ENCODE peak calls at places on chromosomes 6 and 20, in five cellular contexts. V, F, J, B and Y are unnamed samples.

GRCh38 chr20:5569021-5569420 is 181.2 kb upstream of the SHLD1 start:
- DNase-seq in J (no peak), B (no peak), V (peak; percentile 59), F (peak; percentile 18), Y (peak; percentile 77)

GRCh38 chr6:78243519-78243918 is 590.7 kb downstream of the MEI4 start:
- DNase-seq in V (peak; percentile 8), F (peak; percentile 63), B (peak; percentile 1), J (no peak), Y (peak; percentile 17)

GRCh38 chr6:67221226-67221625 is 1413.9 kb upstream of the ADGRB3 start:
- DNase-seq in B (no peak), V (no peak), J (no peak), F (no peak), Y (peak; percentile 50)

GRCh38 chr6:116087437-116088027 is 13.1 kb upstream of the NT5DC1 start:
- DNase-seq in V (peak; percentile 78), J (no peak), B (peak; percentile 57), F (peak; percentile 72), Y (peak; percentile 53)

GRCh38 chr6:14635933-14636599 is 518.5 kb downstream of the CD83 start:
- DNase-seq in B (no peak), F (no peak), V (no peak), J (no peak), Y (no peak)

GRCh38 chr6:5333653-5334052 is 72.3 kb downstream of the FARS2 start:
- DNase-seq in J (no peak), V (peak; percentile 60), F (peak; percentile 70), B (peak; percentile 50), Y (no peak)

GRCh38 chr6:106556368-106556960 is 72.8 kb downstream of the RTN4IP1 start:
- DNase-seq in V (peak; percentile 47), J (no peak), B (no peak), F (peak; percentile 33), Y (peak; percentile 73)

GRCh38 chr6:52164319-52165094 is 21.7 kb upstream of the IL17A start:
- DNase-seq in J (no peak), V (no peak), F (no peak), B (no peak), Y (no peak)

GRCh38 chr20:36493013-36493800 is 48.1 kb upstream of the MYL9 start:
- DNase-seq in J (no peak), B (no peak), V (no peak), F (no peak), Y (no peak)

DNA sequence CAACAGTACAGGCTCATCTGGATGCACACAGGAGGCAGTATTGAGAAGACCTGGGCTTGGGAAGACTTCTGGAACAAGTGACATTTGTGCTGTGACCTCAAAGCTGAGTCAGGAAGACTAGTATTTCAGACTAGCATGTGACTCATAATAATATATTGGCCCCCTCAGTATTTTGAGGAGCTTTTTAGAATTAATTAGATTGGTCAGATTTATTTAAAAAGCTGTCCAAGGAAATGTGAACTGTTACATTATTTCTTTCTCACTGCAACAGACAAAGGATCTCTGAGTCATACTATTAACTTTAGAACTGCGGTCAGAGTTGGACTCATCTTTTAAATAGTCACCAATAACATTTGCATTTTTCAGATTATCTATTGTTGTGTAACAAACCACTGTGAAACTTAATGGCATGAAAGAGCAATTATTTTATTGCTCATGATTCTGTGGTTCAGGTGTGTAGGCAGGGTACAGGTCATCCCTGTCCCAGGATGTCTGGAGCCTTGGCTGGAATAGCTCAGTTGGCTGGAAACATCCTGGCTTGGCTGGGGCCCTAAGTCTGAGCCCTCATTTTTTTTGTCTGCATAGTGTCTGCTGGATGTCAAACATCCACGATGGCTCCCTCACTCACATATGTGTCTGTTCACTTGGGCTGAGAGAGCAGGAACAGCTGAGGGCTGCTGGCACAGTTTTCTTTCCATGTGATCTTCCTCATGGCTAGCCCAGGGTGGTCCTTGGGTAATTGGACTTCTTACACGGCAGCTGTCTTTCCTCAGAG is 46.8 kb downstream of the MAP3K4 start:
- DNase-seq in V (peak; percentile 96), B (peak; percentile 74), F (peak; percentile 99), J (no peak), Y (peak; percentile 86)
- TF ChIP-seq CTCF in V (peak; percentile 32), B (peak; percentile 30), F (peak; percentile 37), J (no peak), Y (peak; percentile 55)

GRCh38 chr20:53828673-53829085 is 235.0 kb upstream of the ZNF217 start:
- DNase-seq in J (no peak), B (peak; percentile 94), V (peak; percentile 95), F (peak; percentile 93), Y (peak; percentile 95)
- H3K4me3 ChIP-seq in J (peak overlapping the region; percentile 29), B (peak overlapping the region; percentile 35), V (peak overlapping the region; percentile 41), F (peak overlapping the region; percentile 59), Y (peak overlapping the region; percentile 20)

GRCh38 chr20:15965165-15965564 is 608.1 kb downstream of the KIF16B start:
- DNase-seq in V (no peak), B (no peak), J (no peak), F (no peak), Y (no peak)

DNA sequence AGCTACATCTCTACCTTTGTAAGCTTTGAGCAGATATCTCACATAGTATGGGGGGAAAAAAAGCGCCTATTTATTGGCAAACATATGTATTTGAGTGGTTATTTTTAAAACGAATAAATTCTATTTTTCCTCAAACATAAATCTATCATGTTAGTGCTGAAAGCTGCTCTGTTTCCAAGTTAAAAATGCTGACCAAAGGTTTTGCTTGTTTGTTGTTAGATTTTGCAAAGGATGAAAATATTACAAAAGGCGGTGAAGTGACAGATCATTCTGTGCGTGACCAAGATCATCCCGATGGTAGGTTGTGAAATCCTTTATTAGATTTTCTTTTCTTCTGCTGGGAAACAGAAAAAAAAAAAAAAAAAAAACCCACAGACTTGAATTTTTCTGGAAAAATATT is 605.9 kb downstream of the KIF16B start:
- DNase-seq in B (no peak), F (no peak), V (no peak), J (no peak), Y (no peak)
- TF ChIP-seq CTCF in B (no peak), F (no peak), V (no peak), J (no peak), Y (no peak)

DNA sequence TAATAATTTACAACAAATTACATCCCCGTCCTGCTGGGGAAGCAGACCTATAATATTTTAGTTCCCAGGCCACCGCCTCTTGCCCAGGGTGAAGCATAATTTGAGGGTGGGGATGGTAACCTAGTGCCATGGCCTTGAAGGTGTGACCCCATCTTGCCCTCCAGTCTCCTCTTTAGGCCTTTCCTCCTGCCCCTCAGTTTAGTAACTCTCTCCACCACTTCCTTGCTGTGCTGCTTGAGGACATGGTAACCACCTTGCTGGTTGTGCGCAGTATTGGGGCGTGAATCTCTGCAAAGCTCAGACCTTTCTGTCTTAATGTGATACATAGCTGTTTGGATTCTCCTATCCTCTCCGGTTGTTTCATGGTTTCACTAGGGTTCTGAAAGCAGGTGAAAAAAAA is 16.6 kb downstream of the SNX9 start:
- DNase-seq in V (no peak), J (no peak), B (no peak), F (no peak), Y (no peak)
- H3K4me3 ChIP-seq in V (no peak overlapping the region), J (no peak overlapping the region), B (no peak overlapping the region), F (no peak overlapping the region), Y (no peak overlapping the region)

DNA sequence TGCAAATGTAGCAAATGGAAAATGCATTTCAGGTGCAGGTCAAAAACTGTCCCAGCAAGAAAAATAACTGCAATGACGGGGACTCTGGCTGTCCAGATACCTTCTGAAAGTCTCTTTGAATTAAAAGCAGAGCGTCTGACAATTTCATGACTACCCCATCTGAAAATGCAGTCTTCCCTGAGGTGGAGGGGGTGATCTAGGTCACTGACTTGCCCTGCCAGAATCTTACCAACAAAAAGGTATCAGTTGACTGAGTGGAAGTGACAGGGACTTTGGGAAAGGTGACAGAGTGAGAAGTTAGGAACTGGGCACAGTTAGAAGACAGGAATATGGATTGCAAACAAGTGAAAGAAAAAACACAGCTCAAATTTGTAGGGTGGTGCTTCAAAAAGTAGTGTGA is 402.2 kb downstream of the DHX35 start:
- DNase-seq in B (no peak), V (no peak), F (no peak), J (no peak), Y (no peak)
- TF ChIP-seq CTCF in B (no peak), V (no peak), F (no peak), J (no peak), Y (no peak)

GRCh38 chr6:125593746-125594145 is 155.7 kb upstream of the HEY2 start:
- DNase-seq in B (no peak), V (no peak), J (no peak), F (no peak), Y (no peak)

GRCh38 chr6:125597411-125598253 is 151.8 kb upstream of the HEY2 start:
- DNase-seq in J (no peak), F (no peak), V (no peak), B (no peak), Y (no peak)

GRCh38 chr6:125596020-125596419 is 153.4 kb upstream of the HEY2 start:
- DNase-seq in F (no peak), B (no peak), J (no peak), V (no peak), Y (no peak)

GRCh38 chr6:125604257-125604656 is 145.2 kb upstream of the HEY2 start:
- DNase-seq in B (no peak), F (no peak), V (no peak), J (no peak), Y (no peak)

DNA sequence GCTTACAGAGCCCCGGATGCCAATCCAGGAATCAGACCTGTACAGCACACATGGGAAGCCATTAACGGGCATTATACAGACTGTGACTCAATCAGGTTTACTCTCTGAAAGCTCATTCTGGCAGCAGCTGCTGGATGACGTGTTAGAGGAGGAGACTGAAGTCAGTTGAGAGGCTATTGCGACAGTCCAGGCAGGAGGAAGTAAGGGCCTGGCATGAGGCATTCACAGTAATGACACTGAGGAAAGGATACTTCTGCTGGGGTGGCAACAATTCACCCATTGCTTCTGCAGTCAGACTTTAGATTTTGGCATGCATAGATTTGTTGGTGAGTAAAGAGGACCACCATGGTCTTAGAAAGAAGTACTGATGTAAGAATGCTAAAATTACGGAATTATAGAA is 151.0 kb upstream of the HEY2 start:
- DNase-seq in J (no peak), B (no peak), F (peak; percentile 39), V (peak; percentile 76), Y (peak; percentile 84)
- H3K4me3 ChIP-seq in J (no peak overlapping the region), B (no peak overlapping the region), F (no peak overlapping the region), V (no peak overlapping the region), Y (no peak overlapping the region)

GRCh38 chr6:110287462-110288341 is 70.4 kb downstream of the METTL24 start:
- DNase-seq in V (no peak), B (no peak), F (no peak), J (no peak), Y (peak; percentile 1)
- TF ChIP-seq CTCF in V (no peak), B (no peak), F (no peak), J (no peak), Y (no peak)

DNA sequence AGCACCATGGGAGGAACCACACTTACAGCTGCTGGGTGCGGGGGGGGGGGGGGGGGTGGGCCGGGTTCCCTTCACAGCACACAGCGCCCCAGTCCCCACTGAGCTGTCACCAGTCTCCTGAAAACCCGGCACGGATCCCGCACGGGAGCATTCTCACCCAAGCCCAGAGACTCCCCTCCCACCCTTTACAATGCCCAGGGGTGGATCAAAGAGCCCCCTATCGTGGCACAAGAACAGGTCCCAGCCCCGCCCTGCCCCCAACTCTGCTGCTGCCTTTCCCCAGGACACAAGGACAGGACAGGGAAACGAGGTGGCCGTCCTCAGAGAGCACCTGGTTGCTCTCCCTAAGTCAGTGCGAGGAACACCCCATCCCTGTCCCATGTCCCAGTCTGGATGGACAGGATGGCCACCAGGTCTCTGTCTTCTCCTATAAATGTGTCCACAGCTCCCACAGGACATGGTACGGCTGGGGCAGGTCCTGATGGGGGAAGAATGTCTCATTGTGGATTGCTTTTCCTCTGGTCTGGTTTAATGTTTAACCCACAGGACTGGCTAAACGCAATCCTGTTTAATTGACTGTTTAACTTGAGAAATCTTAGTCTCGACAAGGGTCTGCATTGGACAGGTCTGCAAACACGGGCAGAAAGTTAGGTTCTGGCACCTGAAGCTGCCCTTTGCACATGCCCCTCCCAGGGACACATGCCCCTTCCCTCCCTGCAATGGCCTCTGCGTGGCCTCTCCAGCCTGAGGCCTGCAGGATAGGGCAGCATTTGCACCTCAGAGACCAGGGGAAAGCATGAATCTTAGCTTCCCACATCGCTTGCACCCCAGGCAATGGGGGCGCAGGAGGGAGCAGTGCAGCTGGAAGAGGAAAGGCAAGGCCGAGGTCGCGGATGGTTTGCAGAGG is 45.3 kb downstream of the DACT2 start:
- DNase-seq in F (no peak), V (no peak), B (no peak), J (no peak), Y (no peak)
- H3K4me3 ChIP-seq in F (no peak overlapping the region), V (no peak overlapping the region), B (no peak overlapping the region), J (no peak overlapping the region), Y (no peak overlapping the region)